ENCODE peak calls at places on chromosomes 7 and 10, in ten cellular contexts. One of them, this sample, is unnamed.

GRCh38 chr10:110326351-110327032 is 21.8 kb upstream of the SMNDC1 start:
- DNase-seq in NB4: no peak
- DNase-seq in hepatocyte: no peak
- DNase-seq in lower lobe of right lung: no peak
- DNase-seq in neural progenitor cell: no peak
- DNase-seq in osteocyte: no peak
- DNase-seq in nephron progenitor cell: no peak
- DNase-seq in left ventricle myocardium inferior: no peak
- DNase-seq in AG04450: peak
- DNase-seq in Calu3: no peak
- DNase-seq in this sample: peak

GRCh38 chr10:9634466-9634865 is 1383.2 kb upstream of the CELF2 start:
- DNase-seq in AG04450: peak
- DNase-seq in hepatocyte: no peak
- DNase-seq in neural progenitor cell: no peak
- DNase-seq in lower lobe of right lung: no peak
- DNase-seq in NB4: no peak
- DNase-seq in Calu3: no peak
- DNase-seq in left ventricle myocardium inferior: no peak
- DNase-seq in osteocyte: no peak
- DNase-seq in nephron progenitor cell: no peak
- DNase-seq in this sample: no peak

GRCh38 chr7:30224511-30225031 is 59.8 kb upstream of the ZNRF2 start:
- DNase-seq in NB4: peak
- DNase-seq in left ventricle myocardium inferior: no peak
- DNase-seq in nephron progenitor cell: no peak
- DNase-seq in neural progenitor cell: no peak
- DNase-seq in hepatocyte: no peak
- DNase-seq in osteocyte: peak
- DNase-seq in Calu3: no peak
- DNase-seq in AG04450: no peak
- DNase-seq in lower lobe of right lung: peak
- DNase-seq in this sample: no peak

GRCh38 chr7:137818036-137818435 is 28.7 kb downstream of the DGKI start:
- DNase-seq in lower lobe of right lung: no peak
- DNase-seq in neural progenitor cell: no peak
- DNase-seq in nephron progenitor cell: no peak
- DNase-seq in Calu3: no peak
- DNase-seq in NB4: no peak
- DNase-seq in AG04450: peak
- DNase-seq in hepatocyte: no peak
- DNase-seq in left ventricle myocardium inferior: no peak
- DNase-seq in osteocyte: no peak
- DNase-seq in this sample: no peak

GRCh38 chr10:95941115-95941514 is 33.3 kb downstream of the CC2D2B start:
- DNase-seq in nephron progenitor cell: no peak
- DNase-seq in left ventricle myocardium inferior: no peak
- DNase-seq in NB4: no peak
- DNase-seq in osteocyte: no peak
- DNase-seq in lower lobe of right lung: no peak
- DNase-seq in hepatocyte: no peak
- DNase-seq in neural progenitor cell: no peak
- DNase-seq in Calu3: no peak
- DNase-seq in AG04450: no peak
- DNase-seq in this sample: no peak

GRCh38 chr7:1889556-1890181 is 219.6 kb downstream of the ELFN1 start:
- DNase-seq in lower lobe of right lung: no peak
- DNase-seq in nephron progenitor cell: no peak
- DNase-seq in neural progenitor cell: no peak
- DNase-seq in NB4: no peak
- DNase-seq in hepatocyte: no peak
- DNase-seq in osteocyte: no peak
- DNase-seq in left ventricle myocardium inferior: no peak
- DNase-seq in AG04450: peak
- DNase-seq in Calu3: no peak
- DNase-seq in this sample: no peak

GRCh38 chr7:128937647-128938523 is at the start of gene IRF5:
- DNase-seq in left ventricle myocardium inferior: peak
- DNase-seq in hepatocyte: peak
- DNase-seq in nephron progenitor cell: peak
- DNase-seq in osteocyte: no peak
- DNase-seq in AG04450: no peak
- DNase-seq in Calu3: peak
- DNase-seq in lower lobe of right lung: peak
- DNase-seq in neural progenitor cell: peak
- DNase-seq in NB4: peak
- DNase-seq in this sample: peak

GRCh38 chr10:102065561-102066420 is 642 bp downstream of the HPS6 start:
- DNase-seq in left ventricle myocardium inferior: peak
- DNase-seq in osteocyte: no peak
- DNase-seq in Calu3: peak
- DNase-seq in neural progenitor cell: peak
- DNase-seq in NB4: peak
- DNase-seq in lower lobe of right lung: peak
- DNase-seq in hepatocyte: peak
- DNase-seq in AG04450: no peak
- DNase-seq in nephron progenitor cell: peak
- DNase-seq in this sample: no peak

GRCh38 chr7:131212114-131212513 is 115.6 kb upstream of the MKLN1 start:
- DNase-seq in lower lobe of right lung: no peak
- DNase-seq in osteocyte: no peak
- DNase-seq in left ventricle myocardium inferior: no peak
- DNase-seq in nephron progenitor cell: peak
- DNase-seq in hepatocyte: peak
- DNase-seq in NB4: no peak
- DNase-seq in neural progenitor cell: peak
- DNase-seq in AG04450: no peak
- DNase-seq in Calu3: no peak
- DNase-seq in this sample: no peak

GRCh38 chr7:131210618-131211017 is 117.1 kb upstream of the MKLN1 start:
- DNase-seq in nephron progenitor cell: no peak
- DNase-seq in left ventricle myocardium inferior: no peak
- DNase-seq in hepatocyte: no peak
- DNase-seq in Calu3: no peak
- DNase-seq in neural progenitor cell: no peak
- DNase-seq in lower lobe of right lung: no peak
- DNase-seq in AG04450: no peak
- DNase-seq in osteocyte: no peak
- DNase-seq in NB4: no peak
- DNase-seq in this sample: no peak

GRCh38 chr7:131208777-131209176 is 118.9 kb upstream of the MKLN1 start:
- DNase-seq in osteocyte: no peak
- DNase-seq in AG04450: no peak
- DNase-seq in NB4: no peak
- DNase-seq in Calu3: no peak
- DNase-seq in neural progenitor cell: no peak
- DNase-seq in nephron progenitor cell: no peak
- DNase-seq in lower lobe of right lung: no peak
- DNase-seq in left ventricle myocardium inferior: no peak
- DNase-seq in hepatocyte: no peak
- DNase-seq in this sample: no peak

DNA sequence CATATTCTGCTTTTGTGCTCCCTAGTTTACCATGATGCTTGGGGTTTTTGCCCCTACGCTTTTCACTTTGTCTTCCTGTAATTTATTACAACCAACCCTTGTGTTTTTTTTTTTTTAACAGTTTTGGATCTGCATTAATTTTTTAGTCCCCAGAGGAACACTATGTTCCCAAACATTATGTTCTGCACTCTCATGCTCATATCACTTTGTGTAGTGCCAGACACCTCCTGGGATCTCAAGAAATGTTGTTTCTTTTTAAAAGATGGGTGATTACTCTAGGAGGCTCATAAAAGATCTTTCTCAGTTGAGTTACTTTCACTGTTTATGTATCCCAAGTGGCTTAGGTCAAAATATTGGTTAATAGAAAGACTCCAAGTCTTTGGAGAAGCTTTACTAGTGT is 116.2 kb upstream of the MKLN1 start:
- DNase-seq in lower lobe of right lung: no peak
- DNase-seq in osteocyte: no peak
- DNase-seq in NB4: no peak
- DNase-seq in hepatocyte: no peak
- DNase-seq in Calu3: no peak
- DNase-seq in left ventricle myocardium inferior: no peak
- DNase-seq in AG04450: no peak
- DNase-seq in nephron progenitor cell: no peak
- DNase-seq in neural progenitor cell: no peak
- DNase-seq in this sample: no peak
- TF ChIP-seq CTCF in lower lobe of right lung: no peak
- TF ChIP-seq CTCF in osteocyte: no peak
- TF ChIP-seq CTCF in NB4: no peak
- TF ChIP-seq CTCF in hepatocyte: no peak
- TF ChIP-seq CTCF in Calu3: no peak
- TF ChIP-seq CTCF in left ventricle myocardium inferior: no peak
- TF ChIP-seq CTCF in AG04450: no peak
- TF ChIP-seq CTCF in nephron progenitor cell: no peak
- TF ChIP-seq CTCF in neural progenitor cell: no peak
- TF ChIP-seq CTCF in this sample: no peak

DNA sequence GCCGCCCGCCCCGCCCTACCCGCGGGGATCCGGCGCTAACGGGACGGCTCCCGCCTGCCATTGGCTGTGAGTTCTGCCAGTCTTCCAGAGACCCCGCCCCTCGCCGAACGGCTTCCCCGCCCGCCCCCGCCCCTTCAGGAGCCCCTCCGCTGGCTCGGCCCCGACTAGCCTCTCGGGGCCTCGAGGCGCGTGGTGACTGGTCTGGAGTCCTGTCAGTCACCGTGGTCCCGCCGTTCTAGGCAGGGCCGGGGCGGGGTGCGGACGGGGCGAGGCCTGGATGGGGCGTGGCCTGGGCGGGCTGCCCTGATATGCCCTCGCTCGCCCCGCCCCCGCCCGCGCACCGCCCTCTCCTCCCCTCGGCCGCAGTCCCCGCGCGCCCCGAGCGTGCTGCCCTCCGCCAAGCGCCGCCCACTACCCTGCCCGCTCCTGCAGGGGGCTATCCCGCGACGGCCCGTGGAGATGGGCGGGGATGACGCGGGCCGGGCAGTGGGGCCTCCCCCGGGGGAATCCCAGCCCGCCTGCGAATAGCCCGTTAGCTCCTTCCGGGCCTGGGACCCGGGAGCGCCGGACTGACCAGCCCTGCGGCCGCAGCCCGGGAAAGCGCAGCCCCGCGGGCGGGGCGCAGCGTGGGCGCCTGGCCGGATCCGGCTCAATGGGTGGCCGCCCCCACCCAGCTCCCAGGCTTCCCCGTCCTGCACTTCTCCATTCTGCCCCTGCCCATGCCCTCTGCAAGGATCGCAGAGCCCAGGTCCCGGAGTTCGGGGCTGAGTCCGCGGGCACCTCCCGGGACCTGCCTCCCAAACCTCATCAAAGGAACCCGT is 444 bp upstream of the HIP1 start:
- DNase-seq in nephron progenitor cell: peak
- DNase-seq in AG04450: peak
- DNase-seq in lower lobe of right lung: peak
- DNase-seq in osteocyte: peak
- DNase-seq in NB4: peak
- DNase-seq in left ventricle myocardium inferior: peak
- DNase-seq in neural progenitor cell: peak
- DNase-seq in hepatocyte: peak
- DNase-seq in Calu3: peak
- DNase-seq in this sample: peak
- TF ChIP-seq CTCF in nephron progenitor cell: no peak
- TF ChIP-seq CTCF in AG04450: no peak
- TF ChIP-seq CTCF in lower lobe of right lung: no peak
- TF ChIP-seq CTCF in osteocyte: peak
- TF ChIP-seq CTCF in NB4: no peak
- TF ChIP-seq CTCF in left ventricle myocardium inferior: peak
- TF ChIP-seq CTCF in neural progenitor cell: peak
- TF ChIP-seq CTCF in hepatocyte: no peak
- TF ChIP-seq CTCF in Calu3: no peak
- TF ChIP-seq CTCF in this sample: no peak

GRCh38 chr10:105585753-105586152 is 944.7 kb downstream of the SORCS3 start:
- DNase-seq in neural progenitor cell: no peak
- DNase-seq in lower lobe of right lung: no peak
- DNase-seq in Calu3: no peak
- DNase-seq in NB4: no peak
- DNase-seq in osteocyte: no peak
- DNase-seq in left ventricle myocardium inferior: no peak
- DNase-seq in nephron progenitor cell: no peak
- DNase-seq in AG04450: peak
- DNase-seq in hepatocyte: peak
- DNase-seq in this sample: no peak

GRCh38 chr10:105586451-105587098 is 945.5 kb downstream of the SORCS3 start:
- DNase-seq in Calu3: no peak
- DNase-seq in nephron progenitor cell: no peak
- DNase-seq in NB4: no peak
- DNase-seq in lower lobe of right lung: no peak
- DNase-seq in neural progenitor cell: no peak
- DNase-seq in AG04450: no peak
- DNase-seq in left ventricle myocardium inferior: no peak
- DNase-seq in hepatocyte: no peak
- DNase-seq in osteocyte: no peak
- DNase-seq in this sample: no peak

GRCh38 chr10:105585215-105585614 is 944.1 kb downstream of the SORCS3 start:
- DNase-seq in AG04450: no peak
- DNase-seq in Calu3: no peak
- DNase-seq in osteocyte: no peak
- DNase-seq in left ventricle myocardium inferior: no peak
- DNase-seq in NB4: no peak
- DNase-seq in lower lobe of right lung: no peak
- DNase-seq in neural progenitor cell: no peak
- DNase-seq in nephron progenitor cell: no peak
- DNase-seq in hepatocyte: no peak
- DNase-seq in this sample: no peak
- TF ChIP-seq CTCF in AG04450: no peak
- TF ChIP-seq CTCF in Calu3: no peak
- TF ChIP-seq CTCF in osteocyte: no peak
- TF ChIP-seq CTCF in left ventricle myocardium inferior: no peak
- TF ChIP-seq CTCF in NB4: no peak
- TF ChIP-seq CTCF in lower lobe of right lung: no peak
- TF ChIP-seq CTCF in neural progenitor cell: no peak
- TF ChIP-seq CTCF in nephron progenitor cell: no peak
- TF ChIP-seq CTCF in hepatocyte: no peak
- TF ChIP-seq CTCF in this sample: no peak

GRCh38 chr7:79506481-79506880 is 53.0 kb upstream of the MAGI2 start:
- DNase-seq in Calu3: no peak
- DNase-seq in neural progenitor cell: peak
- DNase-seq in NB4: no peak
- DNase-seq in hepatocyte: peak
- DNase-seq in left ventricle myocardium inferior: no peak
- DNase-seq in osteocyte: no peak
- DNase-seq in lower lobe of right lung: no peak
- DNase-seq in AG04450: peak
- DNase-seq in nephron progenitor cell: peak
- DNase-seq in this sample: no peak

GRCh38 chr7:79507161-79507560 is 53.7 kb upstream of the MAGI2 start:
- DNase-seq in nephron progenitor cell: no peak
- DNase-seq in lower lobe of right lung: no peak
- DNase-seq in osteocyte: no peak
- DNase-seq in AG04450: no peak
- DNase-seq in left ventricle myocardium inferior: no peak
- DNase-seq in hepatocyte: no peak
- DNase-seq in Calu3: no peak
- DNase-seq in NB4: no peak
- DNase-seq in neural progenitor cell: peak
- DNase-seq in this sample: no peak

GRCh38 chr7:79504607-79505389 is 51.3 kb upstream of the MAGI2 start:
- DNase-seq in osteocyte: no peak
- DNase-seq in AG04450: no peak
- DNase-seq in NB4: no peak
- DNase-seq in Calu3: no peak
- DNase-seq in left ventricle myocardium inferior: no peak
- DNase-seq in lower lobe of right lung: no peak
- DNase-seq in nephron progenitor cell: no peak
- DNase-seq in hepatocyte: peak
- DNase-seq in neural progenitor cell: peak
- DNase-seq in this sample: no peak

GRCh38 chr7:79497728-79498127 is 44.3 kb upstream of the MAGI2 start:
- DNase-seq in NB4: no peak
- DNase-seq in nephron progenitor cell: no peak
- DNase-seq in left ventricle myocardium inferior: no peak
- DNase-seq in hepatocyte: no peak
- DNase-seq in osteocyte: no peak
- DNase-seq in lower lobe of right lung: no peak
- DNase-seq in Calu3: no peak
- DNase-seq in neural progenitor cell: no peak
- DNase-seq in AG04450: no peak
- DNase-seq in this sample: no peak

GRCh38 chr7:79502151-79502550 is 48.7 kb upstream of the MAGI2 start:
- DNase-seq in osteocyte: no peak
- DNase-seq in hepatocyte: no peak
- DNase-seq in AG04450: no peak
- DNase-seq in lower lobe of right lung: no peak
- DNase-seq in left ventricle myocardium inferior: no peak
- DNase-seq in neural progenitor cell: no peak
- DNase-seq in NB4: no peak
- DNase-seq in nephron progenitor cell: no peak
- DNase-seq in Calu3: no peak
- DNase-seq in this sample: no peak
- TF ChIP-seq CTCF in osteocyte: no peak
- TF ChIP-seq CTCF in hepatocyte: peak
- TF ChIP-seq CTCF in AG04450: no peak
- TF ChIP-seq CTCF in lower lobe of right lung: no peak
- TF ChIP-seq CTCF in left ventricle myocardium inferior: no peak
- TF ChIP-seq CTCF in neural progenitor cell: peak
- TF ChIP-seq CTCF in NB4: peak
- TF ChIP-seq CTCF in nephron progenitor cell: peak
- TF ChIP-seq CTCF in Calu3: peak
- TF ChIP-seq CTCF in this sample: no peak